ENCODE peak calls at places on chromosomes 4 and X, in seven cellular contexts. A, T, W, G, X, O and R are unnamed samples. For H3K27me3, the result is how much of the 10 kb centered on the place peaks cover.

GRCh38 chrX:106023947-106024346 is 14.6 kb downstream of the SERPINA7 start:
- DNase-seq in W (no peak), G (no peak), A (no peak), T (no peak), O (no peak), X (no peak), R (no peak)

GRCh38 chr4:137960371-137961050 is 281.6 kb downstream of the SLC7A11 start:
- DNase-seq in X (no peak), G (no peak), A (peak), W (no peak), O (no peak), T (no peak), R (no peak)

GRCh38 chr4:107780665-107781064 is 44.1 kb upstream of the SGMS2 start:
- DNase-seq in T (no peak), X (no peak), G (no peak), O (no peak), A (no peak), W (peak), R (no peak)

GRCh38 chrX:140661657-140662056 is 47.9 kb upstream of the LINC00632 start:
- DNase-seq in A (no peak), W (no peak), X (no peak), O (no peak), G (no peak), T (no peak), R (no peak)

GRCh38 chrX:103540145-103540544 is 20.9 kb upstream of the RAB40A start:
- DNase-seq in W (no peak), T (no peak), G (no peak), O (no peak), A (no peak), X (no peak), R (no peak)

GRCh38 chrX:149124526-149125108 is 380.5 kb downstream of the IDS start:
- DNase-seq in G (no peak), A (no peak), O (no peak), X (no peak), T (no peak), W (no peak), R (no peak)

GRCh38 chrX:29044802-29045201 is 457.6 kb downstream of the IL1RAPL1 start:
- DNase-seq in O (no peak), X (no peak), G (no peak), W (no peak), T (no peak), A (no peak), R (no peak)

GRCh38 chr4:177569443-177569842 is 127.2 kb upstream of the AGA start:
- DNase-seq in T (no peak), X (no peak), A (peak), O (no peak), G (no peak), W (no peak), R (no peak)

GRCh38 chrX:41707218-41707617 is 16.8 kb upstream of the GPR82 start:
- DNase-seq in W (no peak), T (no peak), A (no peak), G (no peak), O (no peak), X (no peak), R (no peak)

GRCh38 chr4:122716825-122717448 is 15.6 kb upstream of the BBS12 start:
- DNase-seq in G (peak), T (peak), A (no peak), O (no peak), X (no peak), W (peak), R (peak)

DNA sequence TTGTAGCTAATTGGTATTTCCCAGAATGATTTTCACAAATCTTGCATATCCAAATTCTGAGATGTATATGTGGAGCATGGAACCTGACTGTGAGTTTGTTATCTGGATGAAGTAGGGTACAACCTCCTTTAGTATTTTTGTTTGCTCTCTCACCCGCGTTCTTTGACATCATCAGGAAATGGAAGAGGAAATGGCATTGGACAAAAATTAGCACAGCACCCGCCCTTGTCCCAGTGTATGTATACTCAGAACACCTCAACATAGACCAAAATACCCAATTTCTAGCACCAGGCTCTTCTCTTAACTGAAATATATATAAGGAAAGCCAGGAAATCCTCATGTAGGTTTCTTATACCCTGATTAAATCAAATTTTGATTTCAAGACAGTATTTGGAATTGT is 6.9 kb upstream of the PGRMC2 start:
- DNase-seq in T (no peak), A (no peak), X (no peak), W (no peak), G (no peak), O (no peak), R (no peak)
- H3K27me3 ChIP-seq in T (under half), A (under half), X (under half), W (under half), G (under half), O (under half), R (under half)

GRCh38 chrX:18985186-18985435 is 1.2 kb upstream of the PHKA2 start:
- DNase-seq in T (no peak), A (no peak), G (no peak), X (no peak), W (no peak), O (no peak), R (no peak)
- H3K27me3 ChIP-seq in T (under half), A (under half), G (under half), X (under half), W (under half), O (under half), R (under half)

GRCh38 chrX:154296731-154297130 is 1.1 kb downstream of the TKTL1 start:
- DNase-seq in T (no peak), W (no peak), A (no peak), G (no peak), X (no peak), O (no peak), R (peak)

GRCh38 chrX:154298312-154298711 is 2.7 kb downstream of the TKTL1 start:
- DNase-seq in A (no peak), G (no peak), W (no peak), O (no peak), T (no peak), X (no peak), R (no peak)

GRCh38 chrX:154304901-154305300 is 9.3 kb downstream of the TKTL1 start:
- DNase-seq in X (no peak), O (no peak), G (no peak), W (peak), A (no peak), T (no peak), R (no peak)

GRCh38 chrX:154305481-154306205 is 10.0 kb downstream of the TKTL1 start:
- DNase-seq in T (no peak), O (no peak), G (no peak), W (no peak), X (no peak), A (no peak), R (no peak)

DNA sequence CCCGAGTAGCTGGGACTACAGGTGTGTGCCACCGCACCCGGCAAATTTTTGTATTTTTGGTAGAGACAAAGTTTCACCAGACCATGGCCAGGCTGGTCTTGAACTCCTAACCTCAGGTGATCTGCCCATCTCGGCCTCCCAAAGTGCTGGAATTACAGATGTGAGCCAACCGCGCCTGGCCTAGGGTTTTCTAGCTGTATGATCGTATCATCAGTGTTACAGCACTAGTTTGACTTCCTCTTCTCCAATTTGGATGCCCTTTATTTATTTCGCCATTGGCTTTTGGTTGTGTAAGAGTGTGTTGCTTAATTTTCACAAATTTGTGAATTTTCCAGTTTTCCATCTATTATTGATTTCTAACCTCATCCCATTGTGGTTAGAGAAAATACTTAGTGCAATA is 5.2 kb downstream of the TKTL1 start:
- DNase-seq in W (no peak), G (no peak), T (no peak), A (no peak), X (no peak), O (no peak), R (no peak)
- H3K27me3 ChIP-seq in W (under half), G (under half), T (under half), A (under half), X (under half), O (under half), R (under half)

GRCh38 chr4:71187399-71188196 is 151.2 kb upstream of the SLC4A4 start:
- DNase-seq in A (no peak), O (no peak), T (no peak), W (peak), X (peak), G (peak), R (peak)
- H3K27me3 ChIP-seq in A (under half), O (under half), T (half or more), W (half or more), X (under half), G (under half), R (under half)

DNA sequence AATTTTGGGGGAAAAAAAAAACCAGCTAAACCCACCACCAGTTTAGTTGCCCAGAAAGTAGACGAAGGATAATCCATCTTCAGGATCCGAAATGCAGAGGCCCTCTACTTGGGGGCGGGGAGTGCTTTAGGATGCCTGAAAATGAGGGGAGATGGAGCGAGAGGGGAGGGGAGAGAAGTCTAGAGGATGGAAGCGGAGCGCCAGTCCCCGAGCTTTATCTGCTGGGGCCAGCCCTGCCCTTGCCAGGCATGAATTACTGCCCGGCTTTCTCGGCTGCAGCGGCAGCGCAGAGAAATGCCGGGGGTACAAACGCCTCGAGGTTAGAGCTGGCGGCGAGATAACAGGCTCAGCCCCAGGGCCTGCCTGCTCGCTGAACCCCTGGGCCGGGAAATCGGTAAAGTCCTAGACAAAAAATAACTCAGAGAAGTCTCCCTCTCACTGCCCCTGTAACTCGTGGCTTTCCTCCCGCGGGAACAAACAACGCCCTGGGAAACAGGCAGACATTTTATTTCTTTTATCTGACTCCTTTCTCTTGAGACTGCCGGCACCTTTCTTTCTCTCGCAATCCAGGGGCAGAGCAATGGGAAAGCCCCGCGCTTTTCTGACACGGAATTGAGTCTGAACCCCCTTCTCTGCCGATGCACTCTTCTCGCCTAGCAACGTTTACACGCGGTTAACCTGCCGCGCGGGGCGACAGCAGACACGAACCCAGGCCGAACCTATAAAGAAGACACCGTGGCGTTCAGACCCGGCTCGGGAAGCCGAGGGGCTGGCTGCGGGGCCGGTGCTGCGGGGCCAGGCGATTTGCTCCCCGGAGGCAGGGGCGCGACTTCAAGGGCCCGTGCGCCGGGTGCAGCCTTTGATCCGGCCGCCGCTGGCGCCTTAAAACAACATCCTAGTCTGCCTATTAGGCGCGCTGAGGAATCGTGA is 3.1 kb upstream of the MSX1 start:
- DNase-seq in T (peak), X (no peak), W (peak), A (no peak), O (no peak), G (no peak), R (no peak)
- H3K27me3 ChIP-seq in T (half or more), X (under half), W (half or more), A (half or more), O (under half), G (half or more), R (under half)